ENCODE peak calls at places on chromosomes 5 and 9, in eight cellular contexts. One of them, this sample, is unnamed. For H3K4me1, the result is how much of the 10 kb centered on the place peaks cover.

GRCh38 chr5:159975462-159976019 is 33.4 kb upstream of the TTC1 start:
- DNase-seq in DND-41: no peak
- DNase-seq in left lung: no peak
- DNase-seq in uterus: no peak
- DNase-seq in endodermal cell: no peak
- DNase-seq in K562: no peak
- DNase-seq in CD8-positive, alpha-beta T cell: no peak
- DNase-seq in neural progenitor cell: no peak
- DNase-seq in this sample: peak

GRCh38 chr9:106890621-106891020 is 27.7 kb downstream of the ZNF462 start:
- DNase-seq in neural progenitor cell: no peak
- DNase-seq in K562: no peak
- DNase-seq in uterus: no peak
- DNase-seq in endodermal cell: no peak
- DNase-seq in DND-41: no peak
- DNase-seq in CD8-positive, alpha-beta T cell: no peak
- DNase-seq in left lung: no peak
- DNase-seq in this sample: no peak

GRCh38 chr9:88026133-88026510 is 51.8 kb upstream of the CDK20 start:
- DNase-seq in DND-41: no peak
- DNase-seq in K562: no peak
- DNase-seq in neural progenitor cell: no peak
- DNase-seq in endodermal cell: no peak
- DNase-seq in CD8-positive, alpha-beta T cell: no peak
- DNase-seq in left lung: no peak
- DNase-seq in uterus: no peak
- DNase-seq in this sample: no peak

GRCh38 chr5:2866622-2867372 is 115.3 kb upstream of the IRX2 start:
- DNase-seq in left lung: no peak
- DNase-seq in uterus: no peak
- DNase-seq in DND-41: no peak
- DNase-seq in K562: no peak
- DNase-seq in CD8-positive, alpha-beta T cell: no peak
- DNase-seq in endodermal cell: no peak
- DNase-seq in neural progenitor cell: no peak
- DNase-seq in this sample: no peak

GRCh38 chr9:1009101-1009707 is 32.7 kb downstream of the DMRT3 start:
- DNase-seq in endodermal cell: peak
- DNase-seq in neural progenitor cell: peak
- DNase-seq in DND-41: peak
- DNase-seq in K562: peak
- DNase-seq in CD8-positive, alpha-beta T cell: peak
- DNase-seq in uterus: peak
- DNase-seq in left lung: peak
- DNase-seq in this sample: peak

GRCh38 chr9:99373912-99374311 is 151.8 kb downstream of the SEC61B start:
- DNase-seq in endodermal cell: no peak
- DNase-seq in uterus: no peak
- DNase-seq in CD8-positive, alpha-beta T cell: no peak
- DNase-seq in K562: no peak
- DNase-seq in DND-41: no peak
- DNase-seq in neural progenitor cell: peak
- DNase-seq in left lung: no peak
- DNase-seq in this sample: no peak

GRCh38 chr9:94639996-94640376 is 668 bp upstream of the FBP1 start:
- DNase-seq in K562: no peak
- DNase-seq in neural progenitor cell: peak
- DNase-seq in left lung: no peak
- DNase-seq in uterus: no peak
- DNase-seq in DND-41: no peak
- DNase-seq in CD8-positive, alpha-beta T cell: no peak
- DNase-seq in endodermal cell: peak
- DNase-seq in this sample: no peak

GRCh38 chr9:129720865-129721545 is 31.8 kb downstream of the PTGES start:
- DNase-seq in K562: peak
- DNase-seq in uterus: no peak
- DNase-seq in CD8-positive, alpha-beta T cell: no peak
- DNase-seq in neural progenitor cell: no peak
- DNase-seq in DND-41: no peak
- DNase-seq in left lung: no peak
- DNase-seq in endodermal cell: no peak
- DNase-seq in this sample: peak

GRCh38 chr5:76544268-76544926 is 78.8 kb downstream of the F2RL2 start:
- DNase-seq in CD8-positive, alpha-beta T cell: peak
- DNase-seq in left lung: no peak
- DNase-seq in endodermal cell: peak
- DNase-seq in K562: peak
- DNase-seq in neural progenitor cell: peak
- DNase-seq in uterus: no peak
- DNase-seq in DND-41: no peak
- DNase-seq in this sample: no peak

GRCh38 chr9:73441890-73442818 is 290.5 kb downstream of the ANXA1 start:
- DNase-seq in K562: no peak
- DNase-seq in endodermal cell: peak
- DNase-seq in CD8-positive, alpha-beta T cell: no peak
- DNase-seq in uterus: no peak
- DNase-seq in DND-41: no peak
- DNase-seq in neural progenitor cell: peak
- DNase-seq in left lung: no peak
- DNase-seq in this sample: no peak

GRCh38 chr9:12350775-12351174 is 342.4 kb upstream of the TYRP1 start:
- DNase-seq in CD8-positive, alpha-beta T cell: no peak
- DNase-seq in endodermal cell: no peak
- DNase-seq in neural progenitor cell: no peak
- DNase-seq in uterus: no peak
- DNase-seq in left lung: no peak
- DNase-seq in K562: no peak
- DNase-seq in DND-41: no peak
- DNase-seq in this sample: no peak

GRCh38 chr9:76634356-76635054 is 129.7 kb upstream of the PCA3 start:
- DNase-seq in uterus: no peak
- DNase-seq in neural progenitor cell: no peak
- DNase-seq in left lung: no peak
- DNase-seq in DND-41: no peak
- DNase-seq in endodermal cell: no peak
- DNase-seq in K562: no peak
- DNase-seq in CD8-positive, alpha-beta T cell: no peak
- DNase-seq in this sample: no peak

GRCh38 chr5:163623524-163623923 is 118.1 kb downstream of the MAT2B start:
- DNase-seq in CD8-positive, alpha-beta T cell: no peak
- DNase-seq in K562: no peak
- DNase-seq in endodermal cell: no peak
- DNase-seq in neural progenitor cell: no peak
- DNase-seq in left lung: no peak
- DNase-seq in uterus: no peak
- DNase-seq in DND-41: no peak
- DNase-seq in this sample: no peak

GRCh38 chr5:33311893-33312292 is 128.9 kb upstream of the TARS1 start:
- DNase-seq in DND-41: no peak
- DNase-seq in left lung: no peak
- DNase-seq in CD8-positive, alpha-beta T cell: no peak
- DNase-seq in endodermal cell: no peak
- DNase-seq in K562: no peak
- DNase-seq in neural progenitor cell: no peak
- DNase-seq in uterus: no peak
- DNase-seq in this sample: no peak

GRCh38 chr9:81616141-81616540 is 73.2 kb downstream of the TLE1 start:
- DNase-seq in neural progenitor cell: no peak
- DNase-seq in CD8-positive, alpha-beta T cell: no peak
- DNase-seq in left lung: no peak
- DNase-seq in uterus: no peak
- DNase-seq in endodermal cell: no peak
- DNase-seq in DND-41: no peak
- DNase-seq in K562: no peak
- DNase-seq in this sample: no peak

GRCh38 chr5:155699385-155699784 is 627.6 kb upstream of the SGCD start:
- DNase-seq in uterus: no peak
- DNase-seq in DND-41: no peak
- DNase-seq in endodermal cell: peak
- DNase-seq in neural progenitor cell: peak
- DNase-seq in CD8-positive, alpha-beta T cell: no peak
- DNase-seq in left lung: no peak
- DNase-seq in K562: no peak
- DNase-seq in this sample: no peak

GRCh38 chr5:42583322-42583721 is 160.1 kb downstream of the GHR start:
- DNase-seq in neural progenitor cell: peak
- DNase-seq in endodermal cell: peak
- DNase-seq in K562: peak
- DNase-seq in CD8-positive, alpha-beta T cell: peak
- DNase-seq in uterus: peak
- DNase-seq in DND-41: peak
- DNase-seq in left lung: no peak
- DNase-seq in this sample: peak

GRCh38 chr9:131255731-131256197 is 20.5 kb downstream of the FAM78A start:
- DNase-seq in left lung: no peak
- DNase-seq in endodermal cell: no peak
- DNase-seq in uterus: no peak
- DNase-seq in K562: no peak
- DNase-seq in CD8-positive, alpha-beta T cell: no peak
- DNase-seq in neural progenitor cell: no peak
- DNase-seq in DND-41: peak
- DNase-seq in this sample: no peak

GRCh38 chr5:138961221-138961620 is 86.1 kb upstream of the LRRTM2 start:
- DNase-seq in DND-41: no peak
- DNase-seq in K562: no peak
- DNase-seq in neural progenitor cell: no peak
- DNase-seq in left lung: no peak
- DNase-seq in CD8-positive, alpha-beta T cell: no peak
- DNase-seq in endodermal cell: no peak
- DNase-seq in uterus: no peak
- DNase-seq in this sample: no peak

GRCh38 chr9:137175345-137175961 is 3.6 kb upstream of the TMEM210 start:
- DNase-seq in uterus: no peak
- DNase-seq in K562: peak
- DNase-seq in CD8-positive, alpha-beta T cell: no peak
- DNase-seq in endodermal cell: peak
- DNase-seq in DND-41: peak
- DNase-seq in neural progenitor cell: peak
- DNase-seq in left lung: no peak
- DNase-seq in this sample: no peak

GRCh38 chr5:91272858-91273257 is 110.3 kb downstream of the ARRDC3 start:
- DNase-seq in CD8-positive, alpha-beta T cell: no peak
- DNase-seq in uterus: no peak
- DNase-seq in neural progenitor cell: no peak
- DNase-seq in left lung: no peak
- DNase-seq in K562: no peak
- DNase-seq in DND-41: no peak
- DNase-seq in endodermal cell: no peak
- DNase-seq in this sample: no peak

GRCh38 chr5:148909766-148910165 is 83.4 kb downstream of the ADRB2 start:
- DNase-seq in uterus: no peak
- DNase-seq in CD8-positive, alpha-beta T cell: no peak
- DNase-seq in neural progenitor cell: no peak
- DNase-seq in endodermal cell: peak
- DNase-seq in left lung: no peak
- DNase-seq in DND-41: no peak
- DNase-seq in K562: no peak
- DNase-seq in this sample: no peak

GRCh38 chr5:148912146-148912545 is 85.7 kb downstream of the ADRB2 start:
- DNase-seq in CD8-positive, alpha-beta T cell: no peak
- DNase-seq in left lung: no peak
- DNase-seq in neural progenitor cell: no peak
- DNase-seq in DND-41: no peak
- DNase-seq in endodermal cell: no peak
- DNase-seq in K562: no peak
- DNase-seq in uterus: no peak
- DNase-seq in this sample: no peak

GRCh38 chr5:148910216-148910615 is 83.8 kb downstream of the ADRB2 start:
- DNase-seq in left lung: no peak
- DNase-seq in K562: no peak
- DNase-seq in neural progenitor cell: no peak
- DNase-seq in uterus: no peak
- DNase-seq in endodermal cell: peak
- DNase-seq in CD8-positive, alpha-beta T cell: no peak
- DNase-seq in DND-41: no peak
- DNase-seq in this sample: no peak

GRCh38 chr5:148911386-148911785 is 85.0 kb downstream of the ADRB2 start:
- DNase-seq in neural progenitor cell: no peak
- DNase-seq in endodermal cell: peak
- DNase-seq in left lung: no peak
- DNase-seq in K562: no peak
- DNase-seq in DND-41: no peak
- DNase-seq in CD8-positive, alpha-beta T cell: no peak
- DNase-seq in uterus: no peak
- DNase-seq in this sample: no peak

GRCh38 chr5:148910686-148911361 is 84.4 kb downstream of the ADRB2 start:
- DNase-seq in CD8-positive, alpha-beta T cell: no peak
- DNase-seq in left lung: peak
- DNase-seq in uterus: no peak
- DNase-seq in endodermal cell: peak
- DNase-seq in K562: no peak
- DNase-seq in DND-41: no peak
- DNase-seq in neural progenitor cell: no peak
- DNase-seq in this sample: peak
- H3K4me1 ChIP-seq in CD8-positive, alpha-beta T cell: under half
- H3K4me1 ChIP-seq in left lung: half or more
- H3K4me1 ChIP-seq in uterus: under half
- H3K4me1 ChIP-seq in endodermal cell: under half
- H3K4me1 ChIP-seq in K562: under half
- H3K4me1 ChIP-seq in DND-41: under half
- H3K4me1 ChIP-seq in neural progenitor cell: under half
- H3K4me1 ChIP-seq in this sample: under half

DNA sequence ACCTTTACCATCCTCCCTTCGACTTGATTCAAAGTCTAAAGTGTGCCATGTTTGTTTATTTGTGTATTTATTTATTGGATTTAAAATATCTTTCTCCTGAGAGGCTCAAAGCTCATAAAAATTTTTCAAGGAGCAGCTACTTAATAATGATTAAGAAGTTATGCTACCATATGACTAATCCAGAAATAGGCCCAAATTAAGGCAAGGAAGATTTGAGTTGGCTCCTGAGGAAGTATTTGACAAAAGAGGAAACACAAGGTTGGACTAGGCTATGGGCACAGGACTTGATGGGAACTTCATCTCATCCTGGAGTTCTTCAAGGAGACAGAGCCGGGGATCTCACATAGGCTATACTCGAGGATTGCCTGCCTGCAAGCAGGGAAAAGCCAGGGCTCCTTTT is 22.4 kb upstream of the PPP2CA start:
- DNase-seq in K562: no peak
- DNase-seq in left lung: no peak
- DNase-seq in uterus: no peak
- DNase-seq in neural progenitor cell: no peak
- DNase-seq in endodermal cell: no peak
- DNase-seq in CD8-positive, alpha-beta T cell: no peak
- DNase-seq in DND-41: no peak
- DNase-seq in this sample: no peak
- H3K4me1 ChIP-seq in K562: under half
- H3K4me1 ChIP-seq in left lung: under half
- H3K4me1 ChIP-seq in uterus: under half
- H3K4me1 ChIP-seq in neural progenitor cell: under half
- H3K4me1 ChIP-seq in endodermal cell: under half
- H3K4me1 ChIP-seq in CD8-positive, alpha-beta T cell: under half
- H3K4me1 ChIP-seq in DND-41: under half
- H3K4me1 ChIP-seq in this sample: under half

GRCh38 chr5:10579537-10580521 is 16.0 kb downstream of the ANKRD33B start:
- DNase-seq in uterus: no peak
- DNase-seq in neural progenitor cell: no peak
- DNase-seq in CD8-positive, alpha-beta T cell: no peak
- DNase-seq in K562: no peak
- DNase-seq in DND-41: no peak
- DNase-seq in endodermal cell: peak
- DNase-seq in left lung: no peak
- DNase-seq in this sample: no peak
- H3K4me1 ChIP-seq in uterus: under half
- H3K4me1 ChIP-seq in neural progenitor cell: under half
- H3K4me1 ChIP-seq in CD8-positive, alpha-beta T cell: under half
- H3K4me1 ChIP-seq in K562: under half
- H3K4me1 ChIP-seq in DND-41: half or more
- H3K4me1 ChIP-seq in endodermal cell: under half
- H3K4me1 ChIP-seq in left lung: under half
- H3K4me1 ChIP-seq in this sample: under half

GRCh38 chr9:8533681-8534080 is 734.1 kb upstream of the DMAC1 start:
- DNase-seq in CD8-positive, alpha-beta T cell: no peak
- DNase-seq in uterus: no peak
- DNase-seq in neural progenitor cell: no peak
- DNase-seq in K562: no peak
- DNase-seq in endodermal cell: no peak
- DNase-seq in DND-41: no peak
- DNase-seq in left lung: no peak
- DNase-seq in this sample: no peak
- H3K4me1 ChIP-seq in CD8-positive, alpha-beta T cell: under half
- H3K4me1 ChIP-seq in uterus: under half
- H3K4me1 ChIP-seq in neural progenitor cell: under half
- H3K4me1 ChIP-seq in K562: under half
- H3K4me1 ChIP-seq in endodermal cell: under half
- H3K4me1 ChIP-seq in DND-41: under half
- H3K4me1 ChIP-seq in left lung: under half
- H3K4me1 ChIP-seq in this sample: under half

This sample was measured in SJCRH30.